ENCODE peak calls at places on chromosomes 4 and X, in five cellular contexts. G, Q, W, X and S are unnamed samples.

GRCh38 chr4:8435656-8436121 is 4.8 kb downstream of the ACOX3 start:
- DNase-seq in G (peak), Q (no peak), W (no peak), X (no peak), S (no peak)

GRCh38 chr4:139416073-139416673 is 37.7 kb upstream of the RAB33B start:
- DNase-seq in G (no peak), Q (no peak), W (no peak), X (no peak), S (no peak)

GRCh38 chr4:14111730-14112171 is 484.2 kb upstream of the BOD1L1 start:
- DNase-seq in G (no peak), Q (no peak), W (no peak), X (no peak), S (no peak)

GRCh38 chrX:118507766-118508165 is 12.2 kb downstream of the DOCK11 start:
- DNase-seq in G (no peak), Q (no peak), W (no peak), X (no peak), S (no peak)

GRCh38 chr4:13765535-13765934 is 138.0 kb upstream of the BOD1L1 start:
- DNase-seq in G (no peak), Q (no peak), W (no peak), X (no peak), S (no peak)

GRCh38 chr4:156981262-156981661 is 9.7 kb upstream of the PDGFC start:
- DNase-seq in G (no peak), Q (no peak), W (no peak), X (no peak), S (no peak)

GRCh38 chrX:153903238-153903980 is 1.1 kb upstream of the AVPR2 start:
- DNase-seq in G (no peak), Q (no peak), W (no peak), X (no peak), S (no peak)

GRCh38 chrX:101287402-101287801 is 3.7 kb downstream of the TAF7L start:
- DNase-seq in G (no peak), Q (peak), W (no peak), X (no peak), S (no peak)

GRCh38 chr4:19780871-19781270 is 470.8 kb upstream of the SLIT2 start:
- DNase-seq in G (no peak), Q (no peak), W (no peak), X (no peak), S (no peak)

GRCh38 chr4:78629991-78630541 is 78.5 kb downstream of the ANXA3 start:
- DNase-seq in G (no peak), Q (no peak), W (no peak), X (no peak), S (no peak)